ENCODE peak calls at places on chromosomes 3 and 15, in four cellular contexts. U is cardiac fibroblast, K is psoas muscle, S is GM12878. B is an unnamed sample.
A peak's percentile ranks its signal among the peaks of the same experiment; 100 is the strongest.

GRCh38 chr3:14467723-14468620 is 65.6 kb downstream of the SLC6A6 start:
- DNase-seq in U (peak; percentile 48), K (no peak), S (no peak), B (no peak)

GRCh38 chr3:186414735-186415419 is 52.8 kb upstream of the DGKG start:
- DNase-seq in U (peak; percentile 94), K (no peak), S (no peak), B (peak; percentile 64)

GRCh38 chr3:48435774-48436476 is 4.0 kb downstream of the CCDC51 start:
- DNase-seq in U (peak; percentile 87), K (peak; percentile 89), S (peak; percentile 63), B (peak; percentile 73)

GRCh38 chr15:93470042-93470441 is 381.0 kb upstream of the RGMA start:
- DNase-seq in U (no peak), K (no peak), S (no peak), B (no peak)

GRCh38 chr3:137061186-137061585 is 103.4 kb downstream of the IL20RB start:
- DNase-seq in U (no peak), K (no peak), S (no peak), B (no peak)

GRCh38 chr15:87461621-87462020 is 794.9 kb downstream of the NTRK3 start:
- DNase-seq in U (peak; percentile 14), K (no peak), S (no peak), B (no peak)

GRCh38 chr3:187025656-187026320 is 95.5 kb downstream of the ST6GAL1 start:
- DNase-seq in U (no peak), K (no peak), S (peak; percentile 71), B (no peak)

GRCh38 chr15:65069779-65070546 is 2.2 kb upstream of the RASL12 start:
- DNase-seq in U (no peak), K (peak; percentile 66), S (no peak), B (no peak)

GRCh38 chr15:39511915-39512260 is 69.0 kb upstream of the THBS1 start:
- DNase-seq in U (peak; percentile 76), K (no peak), S (no peak), B (no peak)

GRCh38 chr15:66400351-66400774 is 13.7 kb downstream of the MAP2K1 start:
- DNase-seq in U (peak; percentile 58), K (no peak), S (no peak), B (no peak)
- H3K4me3 ChIP-seq in U (no peak overlapping the region), K (no peak overlapping the region), S (no peak overlapping the region), B (no peak overlapping the region)

GRCh38 chr3:190516416-190516815 is 2.5 kb downstream of the IL1RAP start:
- DNase-seq in U (no peak), K (no peak), S (no peak), B (peak; percentile 16)
- H3K4me3 ChIP-seq in U (no peak overlapping the region), K (no peak overlapping the region), S (no peak overlapping the region), B (no peak overlapping the region)

GRCh38 chr3:174439621-174440349 is 419.3 kb upstream of the NAALADL2 start:
- DNase-seq in U (peak; percentile 98), K (no peak), S (no peak), B (peak; percentile 98)
- H3K4me3 ChIP-seq in U (peak overlapping the region; percentile 44), K (peak overlapping the region; percentile 87), S (no peak overlapping the region), B (peak overlapping the region; percentile 65)

GRCh38 chr3:71784914-71785593 is at the start of gene PROK2:
- DNase-seq in U (no peak), K (peak; percentile 53), S (no peak), B (no peak)

GRCh38 chr3:71787851-71788405 is 3.0 kb upstream of the PROK2 start:
- DNase-seq in U (no peak), K (no peak), S (no peak), B (no peak)

GRCh38 chr3:71785594-71786472 is 885 bp upstream of the PROK2 start:
- DNase-seq in U (no peak), K (no peak), S (no peak), B (no peak)

GRCh38 chr3:71786551-71786950 is 1.6 kb upstream of the PROK2 start:
- DNase-seq in U (no peak), K (no peak), S (no peak), B (no peak)

GRCh38 chr3:71784201-71784913 is 591 bp downstream of the PROK2 start:
- DNase-seq in U (no peak), K (no peak), S (no peak), B (no peak)
- H3K4me3 ChIP-seq in U (no peak overlapping the region), K (peak overlapping the region; percentile 52), S (no peak overlapping the region), B (no peak overlapping the region)

B was measured in astrocyte of the cerebellum.